ENCODE peak calls at places on chromosomes 3 and 15, in four cellular contexts. K, R, N and J are unnamed samples.

GRCh38 chr3:176097036-176097435 is 1100.2 kb downstream of the TBL1XR1 start:
- DNase-seq in R (no peak), K (no peak), N (no peak), J (no peak)

GRCh38 chr3:133547432-133548041 is 25.9 kb upstream of the CDV3 start:
- DNase-seq in N (no peak), R (peak), K (no peak), J (no peak)

GRCh38 chr3:172869356-172869755 is 118.8 kb downstream of the ECT2 start:
- DNase-seq in N (no peak), R (no peak), K (no peak), J (no peak)

GRCh38 chr3:66012711-66013110 is 26.0 kb downstream of the MAGI1 start:
- DNase-seq in R (no peak), N (no peak), K (no peak), J (no peak)

GRCh38 chr3:58044656-58045055 is 36.4 kb downstream of the FLNB start:
- DNase-seq in K (no peak), N (no peak), R (no peak), J (no peak)

GRCh38 chr3:149352556-149352955 is 19.1 kb upstream of the TM4SF18 start:
- DNase-seq in N (peak), K (no peak), R (peak), J (peak)

GRCh38 chr15:89647191-89647851 is 7.9 kb downstream of the KIF7 start:
- DNase-seq in N (peak), K (no peak), R (peak), J (peak)

GRCh38 chr15:63545520-63545919 is 41.1 kb downstream of the USP3 start:
- DNase-seq in K (no peak), R (no peak), N (no peak), J (no peak)

GRCh38 chr15:58742424-58743160 is 6.9 kb downstream of the ADAM10 start:
- DNase-seq in K (no peak), R (no peak), N (no peak), J (no peak)

GRCh38 chr15:65958835-65959234 is 89.5 kb downstream of the RAB11A start:
- DNase-seq in N (no peak), R (no peak), K (no peak), J (no peak)

GRCh38 chr3:126522363-126522788 is 1.6 kb upstream of the CHST13 start:
- DNase-seq in K (no peak), N (peak), R (no peak), J (peak)

GRCh38 chr3:195005251-195005620 is 265.7 kb downstream of the XXYLT1 start:
- DNase-seq in R (no peak), N (no peak), K (no peak), J (no peak)

GRCh38 chr3:65746848-65747247 is 291.9 kb downstream of the MAGI1 start:
- DNase-seq in R (no peak), K (no peak), N (no peak), J (no peak)

GRCh38 chr3:102129774-102130608 is 280.7 kb downstream of the NFKBIZ start:
- DNase-seq in N (no peak), R (no peak), K (no peak), J (no peak)

GRCh38 chr3:119243712-119244111 is 3.0 kb upstream of the B4GALT4 start:
- DNase-seq in R (no peak), K (no peak), N (no peak), J (no peak)

GRCh38 chr3:53092942-53093341 is 37.3 kb downstream of the RFT1 start:
- DNase-seq in K (no peak), R (no peak), N (no peak), J (no peak)

GRCh38 chr3:188294823-188295487 is 141.0 kb downstream of the LPP start:
- DNase-seq in K (no peak), N (no peak), R (no peak), J (no peak)

GRCh38 chr15:63598467-63599400 is 1.5 kb downstream of the FBXL22 start:
- DNase-seq in N (no peak), R (no peak), K (no peak), J (peak)

GRCh38 chr3:150147776-150148175 is 177.1 kb upstream of the PFN2 start:
- DNase-seq in R (no peak), K (no peak), N (no peak), J (no peak)

GRCh38 chr3:4750306-4751056 is 228.8 kb upstream of the BHLHE40 start:
- DNase-seq in R (no peak), N (no peak), K (no peak), J (no peak)

GRCh38 chr3:168021737-168022450 is 73.8 kb downstream of the GOLIM4 start:
- DNase-seq in K (no peak), N (no peak), R (no peak), J (no peak)

GRCh38 chr15:78909791-78910228 is 35.0 kb downstream of the CTSH start:
- DNase-seq in N (peak), R (no peak), K (peak), J (peak)

GRCh38 chr3:136667081-136667480 is 85.1 kb downstream of the STAG1 start:
- DNase-seq in R (no peak), N (no peak), K (no peak), J (no peak)

GRCh38 chr15:90270502-90271150 is 5.2 kb downstream of the NGRN start:
- DNase-seq in K (no peak), N (no peak), R (no peak), J (no peak)

GRCh38 chr15:69474291-69474690 is 21.7 kb downstream of the RPLP1 start:
- DNase-seq in N (no peak), K (no peak), R (no peak), J (no peak)

GRCh38 chr3:127275287-127275781 is 12.5 kb downstream of the PRR20G start:
- DNase-seq in N (no peak), R (no peak), K (no peak), J (no peak)

GRCh38 chr3:169432692-169433432 is 230.7 kb downstream of the MECOM start:
- DNase-seq in K (no peak), N (no peak), R (no peak), J (no peak)

GRCh38 chr3:72284485-72284884 is 499.5 kb upstream of the PROK2 start:
- DNase-seq in N (no peak), K (no peak), R (no peak), J (no peak)

GRCh38 chr15:63498815-63499549 is 5.4 kb upstream of the USP3 start:
- DNase-seq in R (no peak), K (no peak), N (no peak), J (no peak)

GRCh38 chr3:179179979-179180758 is 32.0 kb downstream of the PIK3CA start:
- DNase-seq in N (no peak), R (no peak), K (no peak), J (no peak)

GRCh38 chr3:110791971-110792370 is 279.6 kb upstream of the NECTIN3 start:
- DNase-seq in R (no peak), K (no peak), N (no peak), J (no peak)

GRCh38 chr3:114213262-114213668 is 24.1 kb downstream of the ZNF80 start:
- DNase-seq in R (no peak), K (no peak), N (no peak), J (no peak)

GRCh38 chr3:153734777-153735551 is 386.2 kb upstream of the ARHGEF26 start:
- DNase-seq in N (no peak), K (no peak), R (no peak), J (no peak)

GRCh38 chr3:167246252-167246651 is 133.8 kb downstream of the ZBBX start:
- DNase-seq in R (no peak), K (no peak), N (no peak), J (no peak)

GRCh38 chr3:160409812-160410610 is 10.6 kb downstream of the SMC4 start:
- DNase-seq in K (no peak), R (no peak), N (no peak), J (no peak)

GRCh38 chr15:70165811-70166284 is 68.1 kb upstream of the TLE3 start:
- DNase-seq in R (no peak), K (no peak), N (no peak), J (peak)

GRCh38 chr15:80706161-80706560 is 11.1 kb downstream of the ABHD17C start:
- DNase-seq in R (no peak), K (no peak), N (no peak), J (no peak)
- TF ChIP-seq NRF1 in R (no peak), K (no peak), N (no peak), J (no peak)

GRCh38 chr3:23183114-23183513 is 20.0 kb upstream of the UBE2E2 start:
- DNase-seq in K (no peak), R (no peak), N (no peak), J (no peak)
- TF ChIP-seq NRF1 in K (no peak), R (no peak), N (no peak), J (no peak)

GRCh38 chr3:108180214-108180613 is 42.0 kb downstream of the IFT57 start:
- DNase-seq in N (no peak), R (no peak), K (no peak), J (no peak)

GRCh38 chr3:108178676-108179075 is 43.5 kb downstream of the IFT57 start:
- DNase-seq in N (no peak), K (no peak), R (no peak), J (no peak)

GRCh38 chr3:108183178-108183577 is 39.0 kb downstream of the IFT57 start:
- DNase-seq in N (no peak), K (no peak), R (no peak), J (no peak)

GRCh38 chr3:108182339-108182738 is 39.9 kb downstream of the IFT57 start:
- DNase-seq in N (no peak), K (no peak), R (no peak), J (no peak)

DNA sequence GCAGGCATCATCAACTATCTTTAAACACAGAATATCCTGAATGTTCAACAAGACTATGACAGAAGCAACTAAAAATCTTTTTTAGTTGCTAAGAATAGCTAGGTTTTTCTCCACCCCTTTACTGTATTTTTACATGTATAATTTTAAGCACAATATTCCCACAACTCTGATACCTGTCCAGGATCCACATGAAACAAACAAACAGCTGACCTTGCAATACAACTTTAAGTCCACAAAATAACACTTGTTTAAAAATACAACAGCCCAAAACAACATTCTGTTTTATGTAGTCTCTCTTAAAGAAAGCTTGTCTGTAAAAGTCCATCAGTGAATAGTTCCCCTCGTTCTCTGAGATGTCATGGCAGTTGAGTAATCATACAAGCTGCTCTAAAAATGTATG is 41.1 kb downstream of the IFT57 start:
- DNase-seq in K (no peak), N (no peak), R (no peak), J (no peak)
- TF ChIP-seq NRF1 in K (no peak), N (no peak), R (no peak), J (no peak)

GRCh38 chr3:100170492-100170891 is 56.2 kb upstream of the FILIP1L start:
- DNase-seq in N (no peak), R (no peak), K (no peak), J (no peak)

GRCh38 chr3:100171211-100171700 is 57.0 kb upstream of the FILIP1L start:
- DNase-seq in R (no peak), N (no peak), K (no peak), J (no peak)

GRCh38 chr3:100169186-100169585 is 54.9 kb upstream of the FILIP1L start:
- DNase-seq in K (no peak), R (no peak), N (no peak), J (peak)

GRCh38 chr3:100175637-100176250 is 61.4 kb upstream of the FILIP1L start:
- DNase-seq in K (no peak), N (no peak), R (no peak), J (no peak)

DNA sequence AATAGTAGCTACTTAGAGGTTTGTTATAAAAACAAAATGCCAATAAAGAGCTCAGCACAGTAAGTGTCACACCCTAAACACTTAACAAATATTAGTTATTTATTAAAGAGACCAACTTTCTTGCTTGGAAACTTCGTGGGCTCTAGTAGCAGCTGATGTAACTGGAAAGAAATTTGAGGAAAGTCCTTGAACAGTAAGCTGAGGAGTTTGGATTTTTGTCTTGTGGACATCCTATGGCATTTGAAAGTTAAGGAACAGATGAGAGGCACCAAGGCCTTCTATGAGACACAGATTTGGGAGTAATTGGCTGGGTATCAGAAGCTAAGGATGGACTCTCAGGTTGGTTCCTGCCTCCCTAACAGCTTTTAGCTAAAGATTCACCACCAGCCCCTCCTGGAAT is 59.6 kb upstream of the FILIP1L start:
- DNase-seq in N (no peak), K (no peak), R (no peak), J (no peak)
- TF ChIP-seq NRF1 in N (no peak), K (no peak), R (no peak), J (no peak)

GRCh38 chr3:20022954-20023644 is 11.0 kb upstream of the PP2D1 start:
- DNase-seq in N (peak), R (no peak), K (no peak), J (peak)
- TF ChIP-seq NRF1 in N (peak), R (no peak), K (no peak), J (no peak)

GRCh38 chr3:22245817-22246583 is 495.0 kb upstream of the ZNF385D start:
- DNase-seq in R (no peak), N (no peak), K (no peak), J (no peak)
- TF ChIP-seq NRF1 in R (no peak), N (no peak), K (no peak), J (no peak)

DNA sequence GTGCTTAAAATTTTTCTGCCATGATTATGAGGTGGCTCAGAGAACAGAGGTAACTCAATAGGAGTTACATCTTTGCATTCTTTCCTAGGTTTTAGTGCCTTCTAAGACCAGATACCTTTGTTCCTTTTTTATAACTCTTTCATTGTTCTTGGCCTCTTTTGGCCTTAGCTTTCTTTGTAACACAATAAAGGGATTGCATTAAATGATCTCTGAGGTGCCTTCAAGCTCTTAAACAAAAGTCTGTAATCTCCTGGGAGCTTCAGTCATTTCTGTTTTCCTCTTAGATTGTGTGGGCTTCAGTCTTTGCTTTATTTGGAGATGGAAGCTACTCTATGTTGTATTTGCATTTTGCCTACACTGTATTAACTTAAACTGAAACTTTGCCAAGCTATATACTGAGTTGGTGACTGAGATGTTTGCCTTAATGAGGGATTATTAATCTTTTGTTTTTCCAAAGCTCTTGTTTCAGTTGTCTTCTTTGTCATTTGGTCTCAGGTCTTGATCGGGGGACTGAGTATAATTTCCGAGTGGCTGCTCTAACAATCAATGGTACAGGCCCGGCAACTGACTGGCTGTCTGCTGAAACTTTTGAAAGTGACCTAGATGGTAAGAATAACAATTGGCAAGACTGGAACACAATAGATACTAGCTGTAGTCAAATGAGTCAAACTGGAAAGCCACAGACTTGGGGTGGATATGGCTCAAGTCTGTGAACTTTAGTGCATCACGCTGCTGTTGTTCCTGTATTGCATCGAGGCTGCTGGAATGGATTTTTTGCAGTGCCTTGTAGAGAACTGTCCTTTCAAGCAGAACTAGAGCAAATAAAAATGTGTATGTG is 110.3 kb downstream of the HCN4 start:
- DNase-seq in N (no peak), K (peak), R (no peak), J (no peak)
- TF ChIP-seq NRF1 in N (no peak), K (no peak), R (no peak), J (no peak)